ENCODE peak calls at places on chromosomes 16 and 17, in ten cellular contexts. L is BE2C; I is left ventricle myocardium inferior; C is mucosa of descending colon; N is CD8-positive, alpha-beta T cell; D is transverse colon; M is HepG2; V is choroid plexus epithelial cell; S is heart left ventricle; J is cardiac fibroblast. T is an unnamed sample.

GRCh38 chr17:39972271-39972670 is 8.3 kb upstream of the PSMD3 start:
- DNase-seq in L (no peak), I (no peak), C (no peak), N (no peak), D (no peak), M (no peak), V (peak), S (no peak), J (peak), T (peak)

GRCh38 chr16:56370836-56371235 is 54.5 kb downstream of the AMFR start:
- DNase-seq in L (no peak), I (no peak), C (no peak), N (no peak), D (no peak), M (no peak), V (peak), S (no peak), J (peak), T (peak)

GRCh38 chr16:50386819-50387218 is 18.0 kb upstream of the BRD7 start:
- DNase-seq in L (no peak), I (no peak), C (no peak), N (no peak), D (no peak), M (no peak), V (no peak), S (no peak), J (no peak), T (no peak)

GRCh38 chr16:53680756-53681155 is 22.9 kb downstream of the RPGRIP1L start:
- DNase-seq in L (no peak), I (no peak), C (no peak), N (no peak), D (no peak), M (no peak), V (peak), S (no peak), J (no peak), T (no peak)

GRCh38 chr16:54460254-54460860 is 173.8 kb upstream of the IRX3 start:
- DNase-seq in L (no peak), I (no peak), C (no peak), N (no peak), D (no peak), M (no peak), V (peak), S (no peak), J (no peak), T (peak)

GRCh38 chr16:19114359-19115147 is 789 bp downstream of the ITPRIPL2 start:
- DNase-seq in L (peak), I (peak), C (peak), N (no peak), D (peak), M (no peak), V (peak), S (peak), J (peak), T (peak)

GRCh38 chr16:4517812-4518211 is 20.8 kb downstream of the CDIP1 start:
- DNase-seq in L (peak), I (no peak), C (no peak), N (no peak), D (no peak), M (peak), V (peak), S (no peak), J (peak), T (peak)

GRCh38 chr16:74868501-74868900 is 93.9 kb upstream of the FA2H start:
- DNase-seq in L (no peak), I (no peak), C (no peak), N (no peak), D (no peak), M (peak), V (peak), S (no peak), J (peak), T (peak)

GRCh38 chr16:64893386-64893785 is 228.5 kb downstream of the CDH11 start:
- DNase-seq in L (no peak), I (no peak), C (no peak), N (no peak), D (no peak), M (no peak), V (no peak), S (peak), J (no peak), T (no peak)

GRCh38 chr16:82134884-82135283 is 35.1 kb downstream of the MPHOSPH6 start:
- DNase-seq in L (no peak), I (no peak), C (no peak), N (no peak), D (no peak), M (no peak), V (no peak), S (no peak), J (no peak), T (no peak)

GRCh38 chr17:33152793-33153192 is 140.3 kb downstream of the ASIC2 start:
- DNase-seq in L (no peak), I (no peak), C (no peak), N (no peak), D (no peak), M (no peak), V (no peak), S (no peak), J (no peak), T (no peak)

GRCh38 chr16:70158261-70158939 is 15.2 kb upstream of the CLEC18C start:
- DNase-seq in L (no peak), I (no peak), C (no peak), N (no peak), D (no peak), M (no peak), V (no peak), S (no peak), J (no peak), T (no peak)

GRCh38 chr16:24988593-24989338 is 26.4 kb downstream of the ARHGAP17 start:
- DNase-seq in L (peak), I (no peak), C (peak), N (no peak), D (peak), M (peak), V (peak), S (no peak), J (peak), T (peak)

GRCh38 chr17:48928876-48929811 is 15.5 kb downstream of the SNF8 start:
- DNase-seq in L (no peak), I (no peak), C (no peak), N (no peak), D (no peak), M (no peak), V (no peak), S (no peak), J (no peak), T (no peak)

GRCh38 chr17:7615265-7615747 is 609 bp upstream of the FXR2 start:
- DNase-seq in L (no peak), I (no peak), C (no peak), N (no peak), D (no peak), M (no peak), V (no peak), S (no peak), J (no peak), T (no peak)
- H3K4me3 ChIP-seq in L (peak), I (peak), C (no peak), N (peak), D (no peak), M (peak), V (peak), S (peak), J (peak), T (peak)

DNA sequence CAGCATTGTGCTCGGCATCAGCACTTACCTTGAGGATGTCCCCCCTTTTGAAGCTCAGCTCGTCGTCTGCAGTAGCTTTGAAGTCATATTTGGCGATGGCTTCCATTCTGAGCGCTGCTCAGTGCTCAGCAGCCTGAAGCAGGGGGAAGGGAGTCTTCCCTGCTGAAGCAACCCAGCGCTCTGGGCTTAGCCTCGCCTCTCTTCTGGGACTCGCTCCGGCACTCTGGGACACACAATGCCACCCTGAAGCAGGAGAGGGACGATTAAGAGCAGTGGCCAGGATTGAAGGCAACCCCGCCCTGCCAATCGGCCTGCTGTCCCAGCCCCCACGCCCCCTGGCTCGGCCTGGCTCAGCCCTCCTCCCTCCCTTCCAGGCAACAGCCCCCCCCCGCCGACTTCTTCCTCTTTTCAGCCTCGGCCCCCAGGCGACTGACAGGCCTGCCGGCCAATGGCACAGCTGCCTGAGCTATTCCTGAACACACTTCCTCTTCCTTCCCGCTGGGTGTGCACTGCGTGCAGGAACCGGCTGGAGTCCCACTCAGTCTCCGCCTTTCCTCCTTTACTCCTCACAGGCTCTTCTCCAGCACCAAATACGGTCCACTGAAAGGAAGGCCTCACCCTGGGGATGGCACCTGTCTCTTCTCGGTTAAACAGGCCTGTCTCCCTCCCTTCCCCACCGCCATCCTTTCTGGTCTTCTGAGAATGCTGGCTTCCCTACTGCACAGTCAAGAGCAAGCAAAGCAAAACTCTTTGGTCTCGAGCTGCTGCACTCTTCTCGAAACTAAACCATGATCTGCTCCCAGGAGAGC is 11.8 kb downstream of the GRB2 start:
- DNase-seq in L (peak), I (peak), C (peak), N (peak), D (peak), M (peak), V (peak), S (peak), J (peak), T (peak)
- TF ChIP-seq CTCF in L (no peak), I (peak), C (no peak), N (no peak), D (no peak), M (peak), V (no peak), S (peak), J (peak), T (no peak)

GRCh38 chr16:86303787-86304685 is 206.3 kb upstream of the FOXF1 start:
- DNase-seq in L (no peak), I (no peak), C (peak), N (no peak), D (peak), M (no peak), V (no peak), S (no peak), J (peak), T (no peak)
- H3K4me3 ChIP-seq in L (no peak), I (peak), C (no peak), N (no peak), D (no peak), M (no peak), V (no peak), S (no peak), J (no peak), T (no peak)

GRCh38 chr17:75111777-75112176 is 2.0 kb downstream of the ARMC7 start:
- DNase-seq in L (no peak), I (no peak), C (no peak), N (no peak), D (no peak), M (no peak), V (no peak), S (no peak), J (no peak), T (no peak)

GRCh38 chr17:75113798-75114551 is 4.2 kb downstream of the ARMC7 start:
- DNase-seq in L (peak), I (peak), C (peak), N (peak), D (peak), M (peak), V (peak), S (peak), J (peak), T (peak)

GRCh38 chr17:75116681-75117080 is 6.9 kb downstream of the ARMC7 start:
- DNase-seq in L (no peak), I (no peak), C (no peak), N (no peak), D (no peak), M (no peak), V (no peak), S (no peak), J (peak), T (no peak)

GRCh38 chr17:75118307-75118706 is 8.5 kb downstream of the ARMC7 start:
- DNase-seq in L (no peak), I (no peak), C (no peak), N (no peak), D (no peak), M (no peak), V (no peak), S (no peak), J (no peak), T (no peak)

GRCh38 chr17:75115545-75115944 is 5.8 kb downstream of the ARMC7 start:
- DNase-seq in L (no peak), I (no peak), C (no peak), N (no peak), D (no peak), M (no peak), V (no peak), S (no peak), J (no peak), T (no peak)
- TF ChIP-seq CTCF in L (no peak), I (no peak), C (no peak), N (no peak), D (no peak), M (no peak), V (no peak), S (no peak), J (no peak), T (no peak)

GRCh38 chr17:74220966-74221814 is 7.8 kb downstream of the TTYH2 start:
- DNase-seq in L (no peak), I (no peak), C (no peak), N (no peak), D (no peak), M (no peak), V (no peak), S (no peak), J (no peak), T (no peak)
- H3K4me3 ChIP-seq in L (no peak), I (no peak), C (no peak), N (no peak), D (no peak), M (no peak), V (no peak), S (no peak), J (no peak), T (no peak)

GRCh38 chr16:11263737-11264136 is 5.4 kb downstream of the TNP2 start:
- DNase-seq in L (no peak), I (no peak), C (no peak), N (peak), D (no peak), M (no peak), V (no peak), S (no peak), J (no peak), T (no peak)
- TF ChIP-seq CTCF in L (no peak), I (no peak), C (no peak), N (no peak), D (no peak), M (no peak), V (no peak), S (no peak), J (no peak), T (no peak)

GRCh38 chr16:66693088-66693487 is 3.5 kb downstream of the CMTM4 start:
- DNase-seq in L (no peak), I (no peak), C (no peak), N (no peak), D (no peak), M (no peak), V (no peak), S (no peak), J (no peak), T (no peak)

GRCh38 chr16:66689282-66689681 is 7.3 kb downstream of the CMTM4 start:
- DNase-seq in L (no peak), I (no peak), C (no peak), N (no peak), D (no peak), M (no peak), V (no peak), S (no peak), J (no peak), T (no peak)

GRCh38 chr16:66692341-66692740 is 4.2 kb downstream of the CMTM4 start:
- DNase-seq in L (no peak), I (no peak), C (no peak), N (no peak), D (no peak), M (no peak), V (no peak), S (no peak), J (no peak), T (no peak)

GRCh38 chr16:66690106-66690847 is 6.3 kb downstream of the CMTM4 start:
- DNase-seq in L (no peak), I (no peak), C (no peak), N (no peak), D (no peak), M (peak), V (no peak), S (no peak), J (no peak), T (no peak)

DNA sequence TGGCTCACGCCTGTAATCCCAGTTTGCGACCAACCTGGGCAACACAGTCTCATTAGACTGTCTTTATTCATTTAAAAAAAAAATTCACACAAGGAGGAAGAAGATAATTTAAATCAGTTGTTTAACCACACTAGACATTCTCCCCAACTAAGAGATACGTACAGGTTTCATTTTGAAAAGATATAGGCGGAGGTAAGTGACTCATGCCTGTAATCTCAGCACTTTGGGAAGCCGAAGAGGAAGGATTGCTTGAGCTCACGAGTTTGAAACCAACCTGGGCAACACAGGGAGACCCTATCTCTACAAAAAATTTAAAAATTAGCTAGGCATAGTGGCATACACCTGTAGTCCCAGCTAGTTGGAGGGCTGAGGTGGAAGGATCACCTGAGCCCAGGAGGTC is 5.3 kb downstream of the CMTM4 start:
- DNase-seq in L (no peak), I (no peak), C (no peak), N (no peak), D (no peak), M (no peak), V (no peak), S (no peak), J (no peak), T (no peak)
- H3K4me3 ChIP-seq in L (no peak), I (no peak), C (no peak), N (no peak), D (no peak), M (no peak), V (no peak), S (no peak), J (no peak), T (no peak)

GRCh38 chr16:88636488-88637265 is 1.7 kb upstream of the IL17C start:
- DNase-seq in L (no peak), I (no peak), C (no peak), N (no peak), D (no peak), M (no peak), V (no peak), S (no peak), J (no peak), T (no peak)
- TF ChIP-seq CTCF in L (no peak), I (no peak), C (no peak), N (no peak), D (no peak), M (no peak), V (no peak), S (no peak), J (no peak), T (no peak)

DNA sequence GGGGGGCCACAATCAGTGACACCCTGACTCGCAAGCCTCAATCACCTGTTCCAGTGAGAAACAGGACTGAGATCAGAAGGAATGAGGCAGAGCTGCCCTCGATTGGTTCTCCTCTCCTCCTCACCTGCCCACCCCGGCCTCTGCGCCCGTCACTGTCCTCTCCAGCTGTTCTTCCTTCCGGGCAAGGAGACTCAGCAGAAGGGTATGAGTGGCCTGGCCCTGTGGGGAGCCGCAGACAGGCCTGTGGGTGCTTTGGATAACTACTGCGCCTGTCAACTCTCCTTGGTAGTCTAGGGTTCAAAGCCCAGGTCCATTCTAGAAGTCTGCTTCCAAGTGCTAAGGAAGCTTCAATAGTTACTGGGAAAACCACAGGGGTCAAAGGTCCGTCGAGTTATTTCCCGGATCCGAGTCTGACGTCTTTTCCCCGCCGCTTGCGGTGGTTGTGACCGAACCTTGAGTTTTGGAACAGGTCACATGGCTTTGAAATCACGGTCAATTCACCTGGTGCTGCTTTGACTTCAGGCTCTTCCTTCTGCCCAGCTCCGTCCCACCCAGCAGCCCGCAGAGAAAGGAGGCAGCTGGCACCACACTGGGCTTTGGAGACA is 8.3 kb downstream of the CARD14 start:
- DNase-seq in L (no peak), I (no peak), C (peak), N (no peak), D (peak), M (no peak), V (peak), S (no peak), J (no peak), T (no peak)
- H3K4me3 ChIP-seq in L (no peak), I (no peak), C (no peak), N (no peak), D (no peak), M (no peak), V (no peak), S (no peak), J (no peak), T (no peak)

T was measured in astrocyte of the spinal cord.